ENCODE peak calls at places on chromosomes 3 and 15, in four cellular contexts. One of them, this sample, is unnamed.
A peak's percentile ranks its signal among the peaks of the same experiment; 100 is the strongest.

GRCh38 chr15:38817427-38818155 is 253.0 kb upstream of the RASGRP1 start:
- DNase-seq in CD4-positive, alpha-beta memory T cell: peak; percentile 69
- DNase-seq in neural progenitor cell: peak; percentile 84
- DNase-seq in NB4: peak; percentile 50
- DNase-seq in this sample: peak; percentile 65

GRCh38 chr3:121152573-121152972 is 244.6 kb downstream of the STXBP5L start:
- DNase-seq in neural progenitor cell: peak; percentile 34
- DNase-seq in CD4-positive, alpha-beta memory T cell: no peak
- DNase-seq in NB4: peak; percentile 7
- DNase-seq in this sample: peak; percentile 0

GRCh38 chr3:127337911-127338531 is 50.2 kb upstream of the PRR20G start:
- DNase-seq in NB4: no peak
- DNase-seq in neural progenitor cell: peak; percentile 33
- DNase-seq in CD4-positive, alpha-beta memory T cell: no peak
- DNase-seq in this sample: no peak

GRCh38 chr3:95343767-95344166 is 1280.9 kb downstream of the NSUN3 start:
- DNase-seq in neural progenitor cell: no peak
- DNase-seq in NB4: no peak
- DNase-seq in CD4-positive, alpha-beta memory T cell: no peak
- DNase-seq in this sample: no peak

GRCh38 chr15:26179906-26180305 is 316.8 kb upstream of the ATP10A start:
- DNase-seq in CD4-positive, alpha-beta memory T cell: no peak
- DNase-seq in NB4: peak; percentile 9
- DNase-seq in neural progenitor cell: peak; percentile 80
- DNase-seq in this sample: no peak

GRCh38 chr3:157135671-157136396 is 24.1 kb downstream of the CCNL1 start:
- DNase-seq in neural progenitor cell: no peak
- DNase-seq in CD4-positive, alpha-beta memory T cell: no peak
- DNase-seq in NB4: no peak
- DNase-seq in this sample: peak; percentile 62

GRCh38 chr15:67915374-67916050 is 75.7 kb upstream of the RNU6-1 start:
- DNase-seq in CD4-positive, alpha-beta memory T cell: no peak
- DNase-seq in NB4: no peak
- DNase-seq in neural progenitor cell: peak; percentile 21
- DNase-seq in this sample: peak; percentile 44

GRCh38 chr3:13506680-13507079 is 26.6 kb downstream of the HDAC11 start:
- DNase-seq in neural progenitor cell: no peak
- DNase-seq in CD4-positive, alpha-beta memory T cell: no peak
- DNase-seq in NB4: no peak
- DNase-seq in this sample: no peak

GRCh38 chr15:39174332-39174731 is 406.5 kb upstream of the THBS1 start:
- DNase-seq in neural progenitor cell: no peak
- DNase-seq in CD4-positive, alpha-beta memory T cell: no peak
- DNase-seq in NB4: no peak
- DNase-seq in this sample: no peak

GRCh38 chr3:192825657-192826200 is 91.9 kb downstream of the MB21D2 start:
- DNase-seq in NB4: peak; percentile 42
- DNase-seq in neural progenitor cell: no peak
- DNase-seq in CD4-positive, alpha-beta memory T cell: no peak
- DNase-seq in this sample: no peak

GRCh38 chr3:103499132-103499885 is 1064.5 kb downstream of the ZPLD1 start:
- DNase-seq in CD4-positive, alpha-beta memory T cell: no peak
- DNase-seq in NB4: no peak
- DNase-seq in neural progenitor cell: no peak
- DNase-seq in this sample: no peak

GRCh38 chr3:72099331-72100061 is 314.5 kb upstream of the PROK2 start:
- DNase-seq in NB4: no peak
- DNase-seq in neural progenitor cell: peak; percentile 43
- DNase-seq in CD4-positive, alpha-beta memory T cell: no peak
- DNase-seq in this sample: no peak

GRCh38 chr3:94101860-94102259 is 39.0 kb downstream of the NSUN3 start:
- DNase-seq in CD4-positive, alpha-beta memory T cell: no peak
- DNase-seq in neural progenitor cell: no peak
- DNase-seq in NB4: peak; percentile 12
- DNase-seq in this sample: peak; percentile 16

DNA sequence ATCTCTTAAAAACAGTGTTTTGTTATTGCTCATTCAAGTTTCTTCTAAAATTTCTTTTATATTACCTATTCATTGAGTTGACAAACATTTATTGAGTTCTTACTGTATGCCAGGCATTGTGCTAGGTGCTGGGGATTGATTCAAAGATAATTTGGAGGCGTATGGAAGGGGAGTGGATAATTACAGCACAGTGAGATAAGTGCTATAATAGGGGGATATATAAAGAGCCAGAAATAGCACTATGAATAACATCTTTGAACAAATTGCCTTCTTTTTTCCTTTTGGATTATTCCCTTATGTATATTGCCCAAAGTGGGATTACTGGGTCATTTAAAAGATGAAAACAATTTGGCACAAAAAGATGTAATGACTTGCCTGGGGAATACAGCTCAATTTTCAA is 64.6 kb downstream of the LPP start:
- DNase-seq in neural progenitor cell: no peak
- DNase-seq in NB4: no peak
- DNase-seq in CD4-positive, alpha-beta memory T cell: no peak
- DNase-seq in this sample: no peak
- H3K4me3 ChIP-seq in neural progenitor cell: no peak overlapping the region
- H3K4me3 ChIP-seq in NB4: no peak overlapping the region
- H3K4me3 ChIP-seq in CD4-positive, alpha-beta memory T cell: no peak overlapping the region
- H3K4me3 ChIP-seq in this sample: no peak overlapping the region

GRCh38 chr15:45637552-45638033 is 2.8 kb downstream of the SQOR start:
- DNase-seq in neural progenitor cell: no peak
- DNase-seq in CD4-positive, alpha-beta memory T cell: peak; percentile 75
- DNase-seq in NB4: peak; percentile 92
- DNase-seq in this sample: peak; percentile 98
- H3K4me3 ChIP-seq in neural progenitor cell: no peak overlapping the region
- H3K4me3 ChIP-seq in CD4-positive, alpha-beta memory T cell: no peak overlapping the region
- H3K4me3 ChIP-seq in NB4: peak overlapping the region; percentile 87
- H3K4me3 ChIP-seq in this sample: peak overlapping the region; percentile 19

GRCh38 chr3:112116777-112117186 is 16.3 kb downstream of the GCSAM start:
- DNase-seq in neural progenitor cell: peak; percentile 5
- DNase-seq in NB4: no peak
- DNase-seq in CD4-positive, alpha-beta memory T cell: no peak
- DNase-seq in this sample: no peak
- H3K4me3 ChIP-seq in neural progenitor cell: no peak overlapping the region
- H3K4me3 ChIP-seq in NB4: no peak overlapping the region
- H3K4me3 ChIP-seq in CD4-positive, alpha-beta memory T cell: no peak overlapping the region
- H3K4me3 ChIP-seq in this sample: no peak overlapping the region

DNA sequence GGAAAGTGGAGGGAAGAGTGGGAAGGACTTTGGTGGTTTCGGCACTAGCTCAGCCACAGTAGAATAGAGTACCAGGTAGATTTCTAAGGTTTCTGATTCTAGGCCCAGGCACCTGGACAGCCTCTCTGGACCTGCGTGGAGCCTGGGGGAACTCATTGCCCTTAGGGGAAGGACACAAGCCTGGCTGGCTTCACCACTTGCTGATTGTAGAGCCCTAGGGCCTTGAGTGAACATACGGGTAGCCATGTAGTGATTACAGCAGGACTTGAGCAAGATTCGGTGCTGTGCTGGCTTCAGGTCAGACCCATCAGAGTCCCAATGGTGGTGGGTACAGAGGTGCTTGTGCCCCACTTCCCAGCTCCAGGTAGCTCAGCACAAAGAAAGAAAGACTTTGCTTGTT is 47.0 kb downstream of the FAM81A start:
- DNase-seq in neural progenitor cell: no peak
- DNase-seq in NB4: no peak
- DNase-seq in CD4-positive, alpha-beta memory T cell: no peak
- DNase-seq in this sample: no peak
- H3K4me3 ChIP-seq in neural progenitor cell: no peak overlapping the region
- H3K4me3 ChIP-seq in NB4: no peak overlapping the region
- H3K4me3 ChIP-seq in CD4-positive, alpha-beta memory T cell: no peak overlapping the region
- H3K4me3 ChIP-seq in this sample: no peak overlapping the region

GRCh38 chr15:52806284-52806655 is 16.1 kb upstream of the ONECUT1 start:
- DNase-seq in NB4: no peak
- DNase-seq in neural progenitor cell: no peak
- DNase-seq in CD4-positive, alpha-beta memory T cell: no peak
- DNase-seq in this sample: no peak
- H3K4me3 ChIP-seq in NB4: no peak overlapping the region
- H3K4me3 ChIP-seq in neural progenitor cell: peak overlapping the region; percentile 54
- H3K4me3 ChIP-seq in CD4-positive, alpha-beta memory T cell: no peak overlapping the region
- H3K4me3 ChIP-seq in this sample: no peak overlapping the region

GRCh38 chr3:78717042-78717441 is 1050.8 kb downstream of the ROBO1 start:
- DNase-seq in neural progenitor cell: no peak
- DNase-seq in NB4: no peak
- DNase-seq in CD4-positive, alpha-beta memory T cell: no peak
- DNase-seq in this sample: no peak
- H3K4me3 ChIP-seq in neural progenitor cell: no peak overlapping the region
- H3K4me3 ChIP-seq in NB4: no peak overlapping the region
- H3K4me3 ChIP-seq in CD4-positive, alpha-beta memory T cell: no peak overlapping the region
- H3K4me3 ChIP-seq in this sample: no peak overlapping the region

GRCh38 chr3:183845608-183846288 is 20.4 kb upstream of the MAP6D1 start:
- DNase-seq in neural progenitor cell: no peak
- DNase-seq in CD4-positive, alpha-beta memory T cell: no peak
- DNase-seq in NB4: peak; percentile 25
- DNase-seq in this sample: no peak
- H3K4me3 ChIP-seq in neural progenitor cell: no peak overlapping the region
- H3K4me3 ChIP-seq in CD4-positive, alpha-beta memory T cell: no peak overlapping the region
- H3K4me3 ChIP-seq in NB4: no peak overlapping the region
- H3K4me3 ChIP-seq in this sample: no peak overlapping the region

GRCh38 chr3:133781570-133781969 is 24.0 kb upstream of the SRPRB start:
- DNase-seq in CD4-positive, alpha-beta memory T cell: no peak
- DNase-seq in neural progenitor cell: no peak
- DNase-seq in NB4: no peak
- DNase-seq in this sample: no peak
- H3K4me3 ChIP-seq in CD4-positive, alpha-beta memory T cell: no peak overlapping the region
- H3K4me3 ChIP-seq in neural progenitor cell: no peak overlapping the region
- H3K4me3 ChIP-seq in NB4: no peak overlapping the region
- H3K4me3 ChIP-seq in this sample: no peak overlapping the region

This sample was measured in fibroblast of villous mesenchyme.